ENCODE peak calls at places on chromosomes 5 and 9, in four cellular contexts. One of them, this sample, is unnamed.

GRCh38 chr5:112238473-112238872 is 180.6 kb downstream of the EPB41L4A start:
- DNase-seq in CD8-positive, alpha-beta memory T cell: no peak
- DNase-seq in astrocyte of the spinal cord: no peak
- DNase-seq in fibroblast of lung: no peak
- DNase-seq in this sample: no peak

GRCh38 chr9:136631038-136632000 is 31.4 kb upstream of the EGFL7 start:
- DNase-seq in CD8-positive, alpha-beta memory T cell: peak
- DNase-seq in astrocyte of the spinal cord: peak
- DNase-seq in fibroblast of lung: peak
- DNase-seq in this sample: no peak

GRCh38 chr9:85151247-85151646 is 481.7 kb downstream of the NTRK2 start:
- DNase-seq in CD8-positive, alpha-beta memory T cell: no peak
- DNase-seq in astrocyte of the spinal cord: no peak
- DNase-seq in fibroblast of lung: no peak
- DNase-seq in this sample: no peak

GRCh38 chr9:87682085-87682484 is 43.8 kb upstream of the CTSL start:
- DNase-seq in CD8-positive, alpha-beta memory T cell: no peak
- DNase-seq in astrocyte of the spinal cord: no peak
- DNase-seq in fibroblast of lung: no peak
- DNase-seq in this sample: no peak

GRCh38 chr5:177527595-177527994 is 10.8 kb upstream of the DDX41 start:
- DNase-seq in CD8-positive, alpha-beta memory T cell: no peak
- DNase-seq in astrocyte of the spinal cord: no peak
- DNase-seq in fibroblast of lung: no peak
- DNase-seq in this sample: no peak

GRCh38 chr5:173513521-173513991 is 102.9 kb downstream of the BOD1 start:
- DNase-seq in CD8-positive, alpha-beta memory T cell: no peak
- DNase-seq in astrocyte of the spinal cord: peak
- DNase-seq in fibroblast of lung: no peak
- DNase-seq in this sample: no peak

GRCh38 chr5:177309351-177310191 is 2.1 kb downstream of the MXD3 start:
- DNase-seq in CD8-positive, alpha-beta memory T cell: peak
- DNase-seq in astrocyte of the spinal cord: peak
- DNase-seq in fibroblast of lung: peak
- DNase-seq in this sample: peak

GRCh38 chr5:139061274-139061673 is 136.9 kb downstream of the SIL1 start:
- DNase-seq in CD8-positive, alpha-beta memory T cell: no peak
- DNase-seq in astrocyte of the spinal cord: peak
- DNase-seq in fibroblast of lung: peak
- DNase-seq in this sample: peak

GRCh38 chr5:78671609-78672008 is 23.0 kb upstream of the LHFPL2 start:
- DNase-seq in CD8-positive, alpha-beta memory T cell: no peak
- DNase-seq in astrocyte of the spinal cord: peak
- DNase-seq in fibroblast of lung: peak
- DNase-seq in this sample: no peak

GRCh38 chr9:33154368-33154767 is 12.8 kb downstream of the B4GALT1 start:
- DNase-seq in CD8-positive, alpha-beta memory T cell: no peak
- DNase-seq in astrocyte of the spinal cord: no peak
- DNase-seq in fibroblast of lung: no peak
- DNase-seq in this sample: no peak

GRCh38 chr5:169374761-169375160 is 73.8 kb upstream of the SLIT3 start:
- DNase-seq in CD8-positive, alpha-beta memory T cell: no peak
- DNase-seq in astrocyte of the spinal cord: no peak
- DNase-seq in fibroblast of lung: no peak
- DNase-seq in this sample: peak

GRCh38 chr5:15533124-15533893 is 33.3 kb downstream of the FBXL7 start:
- DNase-seq in CD8-positive, alpha-beta memory T cell: no peak
- DNase-seq in astrocyte of the spinal cord: peak
- DNase-seq in fibroblast of lung: peak
- DNase-seq in this sample: peak

GRCh38 chr9:80878556-80878955 is 810.8 kb downstream of the TLE1 start:
- DNase-seq in CD8-positive, alpha-beta memory T cell: no peak
- DNase-seq in astrocyte of the spinal cord: peak
- DNase-seq in fibroblast of lung: peak
- DNase-seq in this sample: no peak

GRCh38 chr9:70362952-70363351 is 51.5 kb downstream of the KLF9 start:
- DNase-seq in CD8-positive, alpha-beta memory T cell: no peak
- DNase-seq in astrocyte of the spinal cord: no peak
- DNase-seq in fibroblast of lung: peak
- DNase-seq in this sample: no peak

GRCh38 chr9:132864691-132865090 is 13.4 kb downstream of the AK8 start:
- DNase-seq in CD8-positive, alpha-beta memory T cell: no peak
- DNase-seq in astrocyte of the spinal cord: no peak
- DNase-seq in fibroblast of lung: no peak
- DNase-seq in this sample: no peak

GRCh38 chr5:80191991-80192398 is 63.9 kb downstream of the SERINC5 start:
- DNase-seq in CD8-positive, alpha-beta memory T cell: no peak
- DNase-seq in astrocyte of the spinal cord: no peak
- DNase-seq in fibroblast of lung: no peak
- DNase-seq in this sample: no peak

GRCh38 chr5:140827704-140828401 is at the start of gene PCDHA6:
- DNase-seq in CD8-positive, alpha-beta memory T cell: no peak
- DNase-seq in astrocyte of the spinal cord: no peak
- DNase-seq in fibroblast of lung: no peak
- DNase-seq in this sample: no peak

GRCh38 chr5:2746642-2747041 is 4.8 kb downstream of the IRX2 start:
- DNase-seq in CD8-positive, alpha-beta memory T cell: no peak
- DNase-seq in astrocyte of the spinal cord: peak
- DNase-seq in fibroblast of lung: no peak
- DNase-seq in this sample: no peak

GRCh38 chr5:133247881-133248642 is 196.2 kb downstream of the HSPA4 start:
- DNase-seq in CD8-positive, alpha-beta memory T cell: no peak
- DNase-seq in astrocyte of the spinal cord: peak
- DNase-seq in fibroblast of lung: peak
- DNase-seq in this sample: no peak

GRCh38 chr9:16013366-16013765 is 460.5 kb downstream of the CCDC171 start:
- DNase-seq in CD8-positive, alpha-beta memory T cell: no peak
- DNase-seq in astrocyte of the spinal cord: no peak
- DNase-seq in fibroblast of lung: no peak
- DNase-seq in this sample: no peak

GRCh38 chr9:134215709-134216448 is 51.5 kb upstream of the RNU6ATAC start:
- DNase-seq in CD8-positive, alpha-beta memory T cell: no peak
- DNase-seq in astrocyte of the spinal cord: peak
- DNase-seq in fibroblast of lung: peak
- DNase-seq in this sample: no peak

GRCh38 chr9:135886147-135886981 is 21.0 kb downstream of the CAMSAP1 start:
- DNase-seq in CD8-positive, alpha-beta memory T cell: no peak
- DNase-seq in astrocyte of the spinal cord: no peak
- DNase-seq in fibroblast of lung: no peak
- DNase-seq in this sample: no peak

GRCh38 chr9:35687972-35688557 is 1.7 kb downstream of the TPM2 start:
- DNase-seq in CD8-positive, alpha-beta memory T cell: no peak
- DNase-seq in astrocyte of the spinal cord: no peak
- DNase-seq in fibroblast of lung: peak
- DNase-seq in this sample: no peak
- H3K4me3 ChIP-seq in CD8-positive, alpha-beta memory T cell: no peak
- H3K4me3 ChIP-seq in astrocyte of the spinal cord: peak
- H3K4me3 ChIP-seq in fibroblast of lung: peak
- H3K4me3 ChIP-seq in this sample: peak

GRCh38 chr9:121200346-121200745 is 1.3 kb downstream of the RAB14 start:
- DNase-seq in CD8-positive, alpha-beta memory T cell: no peak
- DNase-seq in astrocyte of the spinal cord: no peak
- DNase-seq in fibroblast of lung: no peak
- DNase-seq in this sample: no peak

GRCh38 chr9:121204121-121204520 is 2.5 kb upstream of the RAB14 start:
- DNase-seq in CD8-positive, alpha-beta memory T cell: no peak
- DNase-seq in astrocyte of the spinal cord: no peak
- DNase-seq in fibroblast of lung: no peak
- DNase-seq in this sample: no peak

GRCh38 chr9:121199921-121200320 is 1.7 kb downstream of the RAB14 start:
- DNase-seq in CD8-positive, alpha-beta memory T cell: no peak
- DNase-seq in astrocyte of the spinal cord: no peak
- DNase-seq in fibroblast of lung: no peak
- DNase-seq in this sample: peak

GRCh38 chr9:121201045-121201737 is 478 bp downstream of the RAB14 start:
- DNase-seq in CD8-positive, alpha-beta memory T cell: peak
- DNase-seq in astrocyte of the spinal cord: no peak
- DNase-seq in fibroblast of lung: no peak
- DNase-seq in this sample: no peak

GRCh38 chr9:121201738-121202533 is at the start of gene RAB14:
- DNase-seq in CD8-positive, alpha-beta memory T cell: peak
- DNase-seq in astrocyte of the spinal cord: peak
- DNase-seq in fibroblast of lung: peak
- DNase-seq in this sample: peak
- H3K4me3 ChIP-seq in CD8-positive, alpha-beta memory T cell: peak
- H3K4me3 ChIP-seq in astrocyte of the spinal cord: peak
- H3K4me3 ChIP-seq in fibroblast of lung: peak
- H3K4me3 ChIP-seq in this sample: peak

GRCh38 chr9:95495988-95496387 is 20.8 kb downstream of the PTCH1 start:
- DNase-seq in CD8-positive, alpha-beta memory T cell: no peak
- DNase-seq in astrocyte of the spinal cord: no peak
- DNase-seq in fibroblast of lung: no peak
- DNase-seq in this sample: no peak

GRCh38 chr9:95495529-95495928 is 21.2 kb downstream of the PTCH1 start:
- DNase-seq in CD8-positive, alpha-beta memory T cell: no peak
- DNase-seq in astrocyte of the spinal cord: no peak
- DNase-seq in fibroblast of lung: no peak
- DNase-seq in this sample: no peak

GRCh38 chr9:95494022-95494415 is 22.8 kb downstream of the PTCH1 start:
- DNase-seq in CD8-positive, alpha-beta memory T cell: peak
- DNase-seq in astrocyte of the spinal cord: no peak
- DNase-seq in fibroblast of lung: no peak
- DNase-seq in this sample: no peak

GRCh38 chr9:95491543-95492330 is 25.0 kb downstream of the PTCH1 start:
- DNase-seq in CD8-positive, alpha-beta memory T cell: no peak
- DNase-seq in astrocyte of the spinal cord: no peak
- DNase-seq in fibroblast of lung: no peak
- DNase-seq in this sample: no peak

DNA sequence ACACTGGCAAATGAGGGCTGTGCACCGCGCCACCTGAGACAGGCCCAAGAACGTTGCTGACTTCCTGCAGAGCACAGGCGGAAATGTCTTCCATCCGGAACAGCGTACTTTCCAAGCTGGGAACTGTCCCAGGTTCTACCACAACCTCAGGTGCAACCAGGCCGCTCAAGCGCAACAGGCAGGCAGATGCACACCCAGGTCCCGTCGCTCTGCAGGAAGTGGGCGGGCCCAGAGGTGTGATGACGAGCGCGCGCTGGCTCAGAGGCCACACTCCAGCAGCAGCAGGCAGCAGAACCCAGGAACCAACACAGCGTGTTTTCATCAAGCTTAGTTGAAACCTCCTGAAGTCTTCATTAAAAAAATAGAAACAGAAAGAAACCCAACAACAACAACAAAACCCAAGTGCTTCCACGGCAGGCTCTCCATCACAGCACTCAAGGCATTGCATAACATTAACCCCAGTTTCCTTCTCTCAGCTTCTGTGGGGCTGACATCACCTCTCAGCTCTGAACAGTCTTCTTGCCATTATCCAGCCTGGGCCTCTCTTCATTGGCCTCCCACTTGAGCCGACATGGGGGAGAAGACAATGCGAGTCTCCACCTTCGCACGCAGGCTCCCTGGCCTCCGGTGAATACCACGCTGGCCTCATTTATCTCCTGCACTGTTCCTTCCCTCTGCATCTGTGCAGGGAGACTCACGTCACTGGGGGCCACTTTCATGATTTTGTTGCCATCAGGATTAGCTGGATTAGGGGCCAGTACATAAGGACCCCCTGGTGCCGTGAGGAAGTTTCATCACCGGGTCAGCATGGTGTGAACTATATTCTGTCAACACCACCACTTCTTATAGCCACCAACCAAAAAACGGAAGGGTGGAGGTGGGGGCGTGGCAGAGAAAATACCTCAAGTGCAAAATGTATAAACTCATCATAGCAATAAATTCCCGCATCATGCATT is 22.1 kb downstream of the PTCH1 start:
- DNase-seq in CD8-positive, alpha-beta memory T cell: peak
- DNase-seq in astrocyte of the spinal cord: peak
- DNase-seq in fibroblast of lung: peak
- DNase-seq in this sample: no peak
- H3K4me3 ChIP-seq in CD8-positive, alpha-beta memory T cell: peak
- H3K4me3 ChIP-seq in astrocyte of the spinal cord: peak
- H3K4me3 ChIP-seq in fibroblast of lung: no peak
- H3K4me3 ChIP-seq in this sample: no peak

GRCh38 chr9:111897831-111898144 is 1.2 kb downstream of the UGCG start:
- DNase-seq in CD8-positive, alpha-beta memory T cell: no peak
- DNase-seq in astrocyte of the spinal cord: peak
- DNase-seq in fibroblast of lung: peak
- DNase-seq in this sample: no peak

GRCh38 chr9:111900934-111901612 is 4.5 kb downstream of the UGCG start:
- DNase-seq in CD8-positive, alpha-beta memory T cell: no peak
- DNase-seq in astrocyte of the spinal cord: no peak
- DNase-seq in fibroblast of lung: peak
- DNase-seq in this sample: no peak

GRCh38 chr9:111902396-111903147 is 6.0 kb downstream of the UGCG start:
- DNase-seq in CD8-positive, alpha-beta memory T cell: no peak
- DNase-seq in astrocyte of the spinal cord: no peak
- DNase-seq in fibroblast of lung: peak
- DNase-seq in this sample: peak

GRCh38 chr9:111898331-111899096 is 1.9 kb downstream of the UGCG start:
- DNase-seq in CD8-positive, alpha-beta memory T cell: no peak
- DNase-seq in astrocyte of the spinal cord: peak
- DNase-seq in fibroblast of lung: no peak
- DNase-seq in this sample: no peak

DNA sequence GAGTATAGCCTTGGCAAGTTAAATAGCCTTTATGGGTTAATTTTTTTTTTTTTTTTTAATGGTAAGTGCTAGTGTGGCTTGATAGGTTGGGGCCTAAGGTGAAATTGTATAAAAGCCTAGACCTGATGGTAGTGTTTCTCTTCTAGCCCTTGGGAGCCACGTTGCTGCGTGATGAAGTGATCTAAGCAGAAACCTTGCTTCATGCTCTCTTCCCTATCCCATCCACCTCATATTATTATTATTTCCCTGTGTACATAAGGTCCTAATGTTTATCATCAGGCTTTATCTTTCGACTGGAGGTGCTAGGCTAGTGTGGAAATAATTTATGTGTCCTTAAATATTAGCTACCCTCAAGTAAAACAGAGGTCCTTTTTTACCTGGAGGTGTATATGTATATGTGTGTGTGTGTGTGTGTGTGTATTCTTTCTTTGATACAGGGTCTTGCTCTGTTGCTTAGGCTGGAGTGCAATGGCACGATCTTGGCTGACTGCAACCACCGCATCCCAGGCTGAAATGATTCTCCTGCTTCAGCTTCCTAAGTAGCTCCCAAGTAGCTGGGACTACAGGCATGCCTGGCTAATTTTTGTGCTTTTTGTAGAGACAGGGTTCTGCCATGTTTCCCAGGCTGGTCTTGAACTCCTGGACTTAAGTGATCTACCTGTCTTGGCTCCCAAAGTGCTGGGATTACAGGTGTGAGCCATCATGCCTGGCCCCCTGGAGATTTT is 3.6 kb downstream of the UGCG start:
- DNase-seq in CD8-positive, alpha-beta memory T cell: no peak
- DNase-seq in astrocyte of the spinal cord: no peak
- DNase-seq in fibroblast of lung: no peak
- DNase-seq in this sample: no peak
- H3K4me3 ChIP-seq in CD8-positive, alpha-beta memory T cell: no peak
- H3K4me3 ChIP-seq in astrocyte of the spinal cord: no peak
- H3K4me3 ChIP-seq in fibroblast of lung: peak
- H3K4me3 ChIP-seq in this sample: peak

GRCh38 chr5:88877826-88878225 is 5.2 kb downstream of the MEF2C start:
- DNase-seq in CD8-positive, alpha-beta memory T cell: no peak
- DNase-seq in astrocyte of the spinal cord: peak
- DNase-seq in fibroblast of lung: peak
- DNase-seq in this sample: no peak
- H3K4me3 ChIP-seq in CD8-positive, alpha-beta memory T cell: no peak
- H3K4me3 ChIP-seq in astrocyte of the spinal cord: no peak
- H3K4me3 ChIP-seq in fibroblast of lung: no peak
- H3K4me3 ChIP-seq in this sample: no peak

GRCh38 chr5:90518666-90519065 is 10.7 kb downstream of the LYSMD3 start:
- DNase-seq in CD8-positive, alpha-beta memory T cell: no peak
- DNase-seq in astrocyte of the spinal cord: no peak
- DNase-seq in fibroblast of lung: no peak
- DNase-seq in this sample: no peak
- H3K4me3 ChIP-seq in CD8-positive, alpha-beta memory T cell: no peak
- H3K4me3 ChIP-seq in astrocyte of the spinal cord: no peak
- H3K4me3 ChIP-seq in fibroblast of lung: no peak
- H3K4me3 ChIP-seq in this sample: no peak